ENCODE peak calls at places on chromosomes 11 and 22, in four cellular contexts. N, C, H and X are unnamed samples.

GRCh38 chr11:72706579-72706978 is 32.4 kb upstream of the PDE2A start:
- DNase-seq in N (no peak), C (no peak), H (no peak), X (no peak)

GRCh38 chr11:106468531-106468930 is 391.1 kb downstream of the AASDHPPT start:
- DNase-seq in C (no peak), H (no peak), N (no peak), X (peak; percentile 60)

GRCh38 chr11:118224512-118225180 is at the start of gene JAML:
- DNase-seq in C (no peak), H (no peak), N (no peak), X (no peak)

GRCh38 chr11:46369458-46370152 is 11.9 kb upstream of the MDK start:
- DNase-seq in N (peak; percentile 78), C (no peak), H (peak; percentile 27), X (peak; percentile 88)

GRCh38 chr11:50298182-50298988 is 265.7 kb downstream of the OR4C45 start:
- DNase-seq in C (no peak), H (no peak), N (no peak), X (no peak)

GRCh38 chr11:78299000-78299712 is 110.4 kb downstream of the USP35 start:
- DNase-seq in N (no peak), C (no peak), H (no peak), X (peak; percentile 23)

GRCh38 chr11:100776212-100776896 is 89.3 kb downstream of the ARHGAP42 start:
- DNase-seq in N (no peak), C (no peak), H (no peak), X (no peak)

GRCh38 chr22:19430890-19431541 is 517 bp downstream of the HIRA start:
- DNase-seq in C (no peak), N (peak; percentile 75), H (peak; percentile 40), X (peak; percentile 72)

GRCh38 chr11:131549099-131549498 is 178.7 kb downstream of the NTM start:
- DNase-seq in C (no peak), H (no peak), N (no peak), X (no peak)

GRCh38 chr11:2800655-2801531 is 84.7 kb downstream of the CDKN1C start:
- DNase-seq in H (no peak), C (no peak), N (no peak), X (no peak)

GRCh38 chr11:20156876-20157613 is 3.2 kb downstream of the DBX1 start:
- DNase-seq in C (no peak), N (peak; percentile 28), H (no peak), X (peak; percentile 83)

GRCh38 chr11:75583710-75584658 is 21.9 kb downstream of the SERPINH1 start:
- DNase-seq in N (peak; percentile 87), H (peak; percentile 85), C (peak; percentile 59), X (peak; percentile 86)

GRCh38 chr22:38202437-38203089 is 769 bp downstream of the MAFF start:
- DNase-seq in C (peak; percentile 4), N (peak; percentile 82), H (peak; percentile 60), X (peak; percentile 81)

GRCh38 chr11:126363706-126364245 is 8.3 kb downstream of the ST3GAL4 start:
- DNase-seq in N (no peak), C (peak; percentile 76), H (no peak), X (peak; percentile 73)

GRCh38 chr11:134034496-134035381 is 34.1 kb upstream of the JAM3 start:
- DNase-seq in C (peak; percentile 43), N (no peak), H (peak; percentile 52), X (no peak)

GRCh38 chr11:47616726-47617416 is 22.7 kb upstream of the C1QTNF4 start:
- DNase-seq in N (peak; percentile 28), C (peak; percentile 22), H (peak; percentile 4), X (peak; percentile 60)

GRCh38 chr11:118622376-118623290 is 15.2 kb downstream of the PHLDB1 start:
- DNase-seq in C (no peak), H (peak; percentile 90), N (peak; percentile 79), X (peak; percentile 49)

GRCh38 chr11:67648140-67648795 is 2.3 kb downstream of the ACY3 start:
- DNase-seq in N (no peak), C (no peak), H (peak; percentile 56), X (peak; percentile 77)

GRCh38 chr22:44950806-44951509 is 58.8 kb downstream of the PHF21B start:
- DNase-seq in H (no peak), N (no peak), C (no peak), X (no peak)

GRCh38 chr11:74018331-74019005 is 9.6 kb upstream of the UCP3 start:
- DNase-seq in N (no peak), H (no peak), C (no peak), X (no peak)

GRCh38 chr22:50595189-50595588 is 5.4 kb upstream of the MAPK8IP2 start:
- DNase-seq in N (no peak), H (no peak), C (no peak), X (no peak)

GRCh38 chr11:33575311-33575710 is 125.3 kb downstream of the C11orf91 start:
- DNase-seq in C (no peak), H (no peak), N (no peak), X (no peak)

GRCh38 chr11:12150831-12151382 is 40.5 kb downstream of the MICAL2 start:
- DNase-seq in H (no peak), C (no peak), N (no peak), X (no peak)

GRCh38 chr11:114257621-114258558 is 38.3 kb upstream of the NNMT start:
- DNase-seq in C (no peak), N (peak; percentile 88), H (no peak), X (peak; percentile 95)

GRCh38 chr22:29625090-29625825 is 21.8 kb downstream of the NF2 start:
- DNase-seq in C (peak; percentile 5), H (peak; percentile 11), N (peak; percentile 56), X (peak; percentile 62)

GRCh38 chr11:12889243-12889642 is 119.9 kb upstream of the RASSF10 start:
- DNase-seq in N (no peak), H (peak; percentile 24), C (no peak), X (no peak)